ENCODE peak calls at places on chromosomes 16 and 17, in six cellular contexts. H is NCI-H1417, R is HuH-7.5, N is neuronal stem cell, M is neural progenitor cell, T is lung. W is an unnamed sample.

GRCh38 chr17:78558181-78558850 is 18.9 kb downstream of the DNAH17 start:
- DNase-seq in T (no peak), H (no peak), R (no peak), M (no peak), N (no peak), W (no peak)

GRCh38 chr16:58843675-58844074 is 109.6 kb upstream of the GOT2 start:
- DNase-seq in R (no peak), H (no peak), T (no peak), M (peak; percentile 38), N (no peak), W (no peak)

GRCh38 chr16:10981697-10982216 is 37.4 kb downstream of the CLEC16A start:
- DNase-seq in H (no peak), T (no peak), N (no peak), R (no peak), M (no peak), W (no peak)

GRCh38 chr16:88922114-88922825 is 54.7 kb downstream of the CBFA2T3 start:
- DNase-seq in R (no peak), N (no peak), H (no peak), T (peak; percentile 70), M (peak; percentile 54), W (no peak)

GRCh38 chr16:83689385-83689831 is 118.4 kb upstream of the HSBP1 start:
- DNase-seq in T (no peak), H (no peak), M (no peak), R (no peak), N (no peak), W (no peak)

GRCh38 chr17:7213895-7214299 is 5.7 kb downstream of the DLG4 start:
- DNase-seq in T (no peak), R (peak; percentile 71), M (peak; percentile 100), H (peak; percentile 95), N (peak; percentile 100), W (peak; percentile 96)

GRCh38 chr16:9256196-9256595 is 164.8 kb downstream of the HAPSTR1 start:
- DNase-seq in M (peak; percentile 68), H (no peak), N (peak; percentile 30), R (peak; percentile 32), T (no peak), W (peak; percentile 46)

GRCh38 chr17:19464033-19465026 is 53.3 kb downstream of the RNF112 start:
- DNase-seq in T (no peak), N (no peak), H (no peak), R (no peak), M (no peak), W (no peak)

GRCh38 chr17:16516594-16517018 is 24.6 kb upstream of the LRRC75A start:
- DNase-seq in T (no peak), R (no peak), H (peak; percentile 33), M (peak; percentile 54), N (no peak), W (peak; percentile 17)

GRCh38 chr17:28379814-28380571 is 8.5 kb downstream of the SARM1 start:
- DNase-seq in H (no peak), M (no peak), R (peak; percentile 64), N (no peak), T (no peak), W (no peak)

GRCh38 chr17:18159551-18160120 is 24.0 kb upstream of the ALKBH5 start:
- DNase-seq in R (no peak), T (no peak), H (no peak), N (no peak), M (no peak), W (no peak)

GRCh38 chr17:48544356-48545021 is 420 bp downstream of the HOXB2 start:
- DNase-seq in M (peak; percentile 72), H (no peak), R (no peak), T (peak; percentile 74), N (no peak), W (peak; percentile 54)

GRCh38 chr17:56213031-56213430 is 59.8 kb downstream of the ANKFN1 start:
- DNase-seq in N (no peak), R (no peak), M (no peak), T (no peak), H (no peak), W (no peak)

W was measured in neural crest cell.